ENCODE peak calls at places on chromosome 15, in five cellular contexts. One of them, this sample, is unnamed.
A peak's percentile ranks its signal among the peaks of the same experiment; 100 is the strongest.

GRCh38 chr15:48696627-48697312 is 51.3 kb upstream of the FBN1 start:
- DNase-seq in lower leg skin: no peak
- DNase-seq in natural killer cell: no peak
- DNase-seq in nephron progenitor cell: no peak
- DNase-seq in coronary artery: no peak
- DNase-seq in this sample: no peak

GRCh38 chr15:81523867-81524266 is 149.9 kb upstream of the TMC3 start:
- DNase-seq in lower leg skin: no peak
- DNase-seq in natural killer cell: no peak
- DNase-seq in nephron progenitor cell: no peak
- DNase-seq in coronary artery: no peak
- DNase-seq in this sample: no peak

GRCh38 chr15:68207176-68207935 is 2.2 kb upstream of the CALML4 start:
- DNase-seq in lower leg skin: no peak
- DNase-seq in natural killer cell: no peak
- DNase-seq in nephron progenitor cell: no peak
- DNase-seq in coronary artery: peak; percentile 65
- DNase-seq in this sample: no peak

GRCh38 chr15:91603681-91604080 is 249.8 kb upstream of the SLCO3A1 start:
- DNase-seq in lower leg skin: no peak
- DNase-seq in natural killer cell: no peak
- DNase-seq in nephron progenitor cell: no peak
- DNase-seq in coronary artery: no peak
- DNase-seq in this sample: no peak

GRCh38 chr15:79661411-79661810 is 229.3 kb downstream of the MINAR1 start:
- DNase-seq in lower leg skin: no peak
- DNase-seq in natural killer cell: no peak
- DNase-seq in nephron progenitor cell: no peak
- DNase-seq in coronary artery: no peak
- DNase-seq in this sample: no peak

GRCh38 chr15:82532991-82533481 is 7.2 kb downstream of the RPS17 start:
- DNase-seq in lower leg skin: peak; percentile 13
- DNase-seq in natural killer cell: no peak
- DNase-seq in nephron progenitor cell: no peak
- DNase-seq in coronary artery: no peak
- DNase-seq in this sample: no peak

GRCh38 chr15:69403611-69404010 is 10.5 kb upstream of the KIF23 start:
- DNase-seq in lower leg skin: no peak
- DNase-seq in natural killer cell: no peak
- DNase-seq in nephron progenitor cell: no peak
- DNase-seq in coronary artery: no peak
- DNase-seq in this sample: no peak

GRCh38 chr15:73026496-73027054 is 25.7 kb upstream of the NEO1 start:
- DNase-seq in lower leg skin: no peak
- DNase-seq in natural killer cell: no peak
- DNase-seq in nephron progenitor cell: no peak
- DNase-seq in coronary artery: no peak
- DNase-seq in this sample: no peak

GRCh38 chr15:55289573-55290360 is at the start of gene RAB27A:
- DNase-seq in lower leg skin: peak; percentile 39
- DNase-seq in natural killer cell: peak; percentile 74
- DNase-seq in nephron progenitor cell: peak; percentile 82
- DNase-seq in coronary artery: peak; percentile 82
- DNase-seq in this sample: peak; percentile 78

GRCh38 chr15:31324739-31325431 is 1.8 kb upstream of the KLF13 start:
- DNase-seq in lower leg skin: no peak
- DNase-seq in natural killer cell: no peak
- DNase-seq in nephron progenitor cell: no peak
- DNase-seq in coronary artery: no peak
- DNase-seq in this sample: no peak

GRCh38 chr15:68511073-68511991 is 67.5 kb upstream of the CORO2B start:
- DNase-seq in lower leg skin: peak; percentile 8
- DNase-seq in natural killer cell: no peak
- DNase-seq in nephron progenitor cell: no peak
- DNase-seq in coronary artery: no peak
- DNase-seq in this sample: no peak

GRCh38 chr15:41660235-41661077 is at the start of gene MGA:
- DNase-seq in lower leg skin: peak; percentile 78
- DNase-seq in natural killer cell: peak; percentile 87
- DNase-seq in nephron progenitor cell: peak; percentile 92
- DNase-seq in coronary artery: peak; percentile 94
- DNase-seq in this sample: peak; percentile 78

GRCh38 chr15:40441736-40442531 is 1.2 kb downstream of the BAHD1 start:
- DNase-seq in lower leg skin: no peak
- DNase-seq in natural killer cell: peak; percentile 28
- DNase-seq in nephron progenitor cell: peak; percentile 65
- DNase-seq in coronary artery: no peak
- DNase-seq in this sample: no peak

GRCh38 chr15:69049976-69050375 is 35.5 kb downstream of the NOX5 start:
- DNase-seq in lower leg skin: no peak
- DNase-seq in natural killer cell: no peak
- DNase-seq in nephron progenitor cell: no peak
- DNase-seq in coronary artery: no peak
- DNase-seq in this sample: no peak

GRCh38 chr15:77632760-77633133 is at the start of gene LINGO1:
- DNase-seq in lower leg skin: no peak
- DNase-seq in natural killer cell: no peak
- DNase-seq in nephron progenitor cell: peak; percentile 67
- DNase-seq in coronary artery: no peak
- DNase-seq in this sample: peak; percentile 24

GRCh38 chr15:99095626-99096025 is 9.3 kb upstream of the SYNM start:
- DNase-seq in lower leg skin: no peak
- DNase-seq in natural killer cell: peak; percentile 2
- DNase-seq in nephron progenitor cell: no peak
- DNase-seq in coronary artery: no peak
- DNase-seq in this sample: no peak

GRCh38 chr15:77130315-77130930 is 59.5 kb upstream of the TSPAN3 start:
- DNase-seq in lower leg skin: no peak
- DNase-seq in natural killer cell: no peak
- DNase-seq in nephron progenitor cell: no peak
- DNase-seq in coronary artery: no peak
- DNase-seq in this sample: no peak

GRCh38 chr15:66701422-66702034 is 508 bp upstream of the SMAD6 start:
- DNase-seq in lower leg skin: peak; percentile 40
- DNase-seq in natural killer cell: peak; percentile 21
- DNase-seq in nephron progenitor cell: no peak
- DNase-seq in coronary artery: no peak
- DNase-seq in this sample: no peak

GRCh38 chr15:56963126-56963525 is 44.7 kb downstream of the TCF12 start:
- DNase-seq in lower leg skin: no peak
- DNase-seq in natural killer cell: no peak
- DNase-seq in nephron progenitor cell: no peak
- DNase-seq in coronary artery: no peak
- DNase-seq in this sample: no peak

GRCh38 chr15:34837246-34838016 is 42.1 kb upstream of the ACTC1 start:
- DNase-seq in lower leg skin: no peak
- DNase-seq in natural killer cell: no peak
- DNase-seq in nephron progenitor cell: peak; percentile 9
- DNase-seq in coronary artery: no peak
- DNase-seq in this sample: no peak

GRCh38 chr15:58734859-58735258 is 14.6 kb downstream of the ADAM10 start:
- DNase-seq in lower leg skin: no peak
- DNase-seq in natural killer cell: no peak
- DNase-seq in nephron progenitor cell: no peak
- DNase-seq in coronary artery: no peak
- DNase-seq in this sample: no peak

GRCh38 chr15:58726867-58727266 is 22.6 kb downstream of the ADAM10 start:
- DNase-seq in lower leg skin: no peak
- DNase-seq in natural killer cell: no peak
- DNase-seq in nephron progenitor cell: no peak
- DNase-seq in coronary artery: no peak
- DNase-seq in this sample: no peak

GRCh38 chr15:58736244-58736643 is 13.3 kb downstream of the ADAM10 start:
- DNase-seq in lower leg skin: no peak
- DNase-seq in natural killer cell: no peak
- DNase-seq in nephron progenitor cell: no peak
- DNase-seq in coronary artery: no peak
- DNase-seq in this sample: no peak

GRCh38 chr15:58732620-58733363 is 16.7 kb downstream of the ADAM10 start:
- DNase-seq in lower leg skin: no peak
- DNase-seq in natural killer cell: no peak
- DNase-seq in nephron progenitor cell: no peak
- DNase-seq in coronary artery: no peak
- DNase-seq in this sample: no peak

DNA sequence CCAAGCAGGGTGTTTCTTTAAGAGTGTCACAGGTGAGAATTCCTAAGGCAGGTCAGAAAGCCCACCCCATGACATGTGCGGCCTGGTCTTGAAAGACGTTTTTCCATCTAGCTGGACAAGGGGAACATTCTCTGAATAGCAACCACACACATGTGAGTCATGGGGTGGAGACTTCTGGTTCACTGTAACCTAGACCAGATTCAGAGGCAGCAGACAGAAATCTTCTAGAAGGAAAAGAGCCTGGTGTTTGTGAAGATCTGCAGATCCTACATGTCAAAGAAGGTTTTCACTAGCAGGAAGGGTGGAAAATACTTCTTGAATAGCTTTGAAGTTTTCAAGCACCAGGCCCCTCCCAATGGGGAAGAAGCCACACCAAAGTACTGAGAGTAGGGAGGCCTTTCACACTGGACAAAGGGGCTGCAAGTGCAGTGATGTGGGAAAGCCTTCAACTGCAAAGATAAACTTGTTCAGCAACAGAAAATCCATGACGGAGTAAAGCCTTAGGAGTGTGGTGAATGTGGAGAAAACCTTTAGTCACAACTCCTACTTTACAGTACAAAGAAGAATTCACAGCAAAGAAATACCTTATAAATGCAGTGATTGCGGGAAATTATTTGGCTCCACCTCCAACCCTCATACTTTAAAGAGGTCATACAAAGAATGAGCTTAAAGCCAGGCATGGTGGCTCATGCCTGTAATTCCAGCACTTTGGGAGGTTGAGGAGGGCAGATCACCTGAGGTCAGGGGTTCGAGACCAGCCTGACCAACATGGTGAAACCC is 17.6 kb downstream of the ADAM10 start:
- DNase-seq in lower leg skin: peak; percentile 51
- DNase-seq in natural killer cell: no peak
- DNase-seq in nephron progenitor cell: no peak
- DNase-seq in coronary artery: no peak
- DNase-seq in this sample: peak; percentile 69
- TF ChIP-seq CTCF in lower leg skin: no peak
- TF ChIP-seq CTCF in natural killer cell: no peak
- TF ChIP-seq CTCF in nephron progenitor cell: no peak
- TF ChIP-seq CTCF in coronary artery: no peak
- TF ChIP-seq CTCF in this sample: no peak

GRCh38 chr15:53307952-53308624 is 451.4 kb downstream of the WDR72 start:
- DNase-seq in lower leg skin: no peak
- DNase-seq in natural killer cell: no peak
- DNase-seq in nephron progenitor cell: no peak
- DNase-seq in coronary artery: no peak
- DNase-seq in this sample: no peak
- TF ChIP-seq CTCF in lower leg skin: no peak
- TF ChIP-seq CTCF in natural killer cell: no peak
- TF ChIP-seq CTCF in nephron progenitor cell: no peak
- TF ChIP-seq CTCF in coronary artery: no peak
- TF ChIP-seq CTCF in this sample: no peak

GRCh38 chr15:62297933-62298332 is 132.8 kb upstream of the C2CD4B start:
- DNase-seq in lower leg skin: no peak
- DNase-seq in natural killer cell: no peak
- DNase-seq in nephron progenitor cell: no peak
- DNase-seq in coronary artery: no peak
- DNase-seq in this sample: no peak

GRCh38 chr15:62299541-62299940 is 134.5 kb upstream of the C2CD4B start:
- DNase-seq in lower leg skin: no peak
- DNase-seq in natural killer cell: no peak
- DNase-seq in nephron progenitor cell: no peak
- DNase-seq in coronary artery: no peak
- DNase-seq in this sample: no peak

GRCh38 chr15:62296756-62297507 is 131.8 kb upstream of the C2CD4B start:
- DNase-seq in lower leg skin: no peak
- DNase-seq in natural killer cell: no peak
- DNase-seq in nephron progenitor cell: no peak
- DNase-seq in coronary artery: no peak
- DNase-seq in this sample: no peak

GRCh38 chr15:62301993-62302665 is 137.0 kb upstream of the C2CD4B start:
- DNase-seq in lower leg skin: no peak
- DNase-seq in natural killer cell: no peak
- DNase-seq in nephron progenitor cell: no peak
- DNase-seq in coronary artery: no peak
- DNase-seq in this sample: no peak

DNA sequence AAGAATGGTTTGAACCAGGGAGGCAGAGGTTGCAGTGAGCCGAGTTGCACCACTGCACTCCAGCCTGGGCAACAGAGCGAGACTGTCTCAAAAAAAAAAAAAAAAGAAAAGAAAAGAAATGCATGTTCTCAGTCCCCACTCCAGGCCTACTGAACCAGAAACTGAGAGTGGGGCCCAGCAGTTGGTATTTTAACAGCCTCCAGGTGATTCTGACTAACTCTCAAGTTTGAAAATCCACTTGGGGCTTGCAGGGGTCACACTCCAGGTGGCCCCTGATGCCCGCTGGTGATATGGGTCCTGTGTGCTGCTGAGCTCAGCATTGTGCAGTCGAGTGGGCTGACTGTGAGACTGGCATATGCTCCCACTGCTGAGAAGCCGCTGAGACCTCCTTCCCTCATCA is 133.7 kb upstream of the C2CD4B start:
- DNase-seq in lower leg skin: no peak
- DNase-seq in natural killer cell: no peak
- DNase-seq in nephron progenitor cell: no peak
- DNase-seq in coronary artery: no peak
- DNase-seq in this sample: no peak
- TF ChIP-seq CTCF in lower leg skin: no peak
- TF ChIP-seq CTCF in natural killer cell: no peak
- TF ChIP-seq CTCF in nephron progenitor cell: no peak
- TF ChIP-seq CTCF in coronary artery: no peak
- TF ChIP-seq CTCF in this sample: no peak

GRCh38 chr15:49901867-49902775 is 216.9 kb downstream of the ATP8B4 start:
- DNase-seq in lower leg skin: no peak
- DNase-seq in natural killer cell: no peak
- DNase-seq in nephron progenitor cell: no peak
- DNase-seq in coronary artery: no peak
- DNase-seq in this sample: no peak
- TF ChIP-seq CTCF in lower leg skin: no peak
- TF ChIP-seq CTCF in natural killer cell: no peak
- TF ChIP-seq CTCF in nephron progenitor cell: no peak
- TF ChIP-seq CTCF in coronary artery: no peak
- TF ChIP-seq CTCF in this sample: no peak

GRCh38 chr15:85477730-85478129 is 97.3 kb downstream of the AKAP13 start:
- DNase-seq in lower leg skin: no peak
- DNase-seq in natural killer cell: no peak
- DNase-seq in nephron progenitor cell: no peak
- DNase-seq in coronary artery: no peak
- DNase-seq in this sample: no peak
- TF ChIP-seq CTCF in lower leg skin: no peak
- TF ChIP-seq CTCF in natural killer cell: no peak
- TF ChIP-seq CTCF in nephron progenitor cell: no peak
- TF ChIP-seq CTCF in coronary artery: no peak
- TF ChIP-seq CTCF in this sample: no peak

This sample was measured in Calu3.